ENCODE peak calls at places on chromosome 12, in four cellular contexts. D, V, P and F are unnamed samples.

GRCh38 chr12:20798561-20798960 is 11.9 kb upstream of the SLCO1B3 start:
- DNase-seq in D (no peak), V (no peak), P (no peak), F (no peak)

GRCh38 chr12:65055874-65056273 is 65.2 kb downstream of the WIF1 start:
- DNase-seq in D (no peak), V (no peak), P (no peak), F (no peak)

GRCh38 chr12:32532951-32533350 is 133.6 kb downstream of the FGD4 start:
- DNase-seq in D (no peak), V (no peak), P (no peak), F (no peak)

GRCh38 chr12:97267803-97268202 is 194.8 kb upstream of the RMST start:
- DNase-seq in D (no peak), V (no peak), P (no peak), F (no peak)

GRCh38 chr12:105562727-105563072 is 232.2 kb downstream of the C12orf75 start:
- DNase-seq in D (no peak), V (no peak), P (no peak), F (no peak)

GRCh38 chr12:120252071-120252906 is 13.2 kb downstream of the PXN start:
- DNase-seq in D (peak; percentile 50), V (peak; percentile 84), P (no peak), F (no peak)

GRCh38 chr12:26696613-26697092 is 136.3 kb downstream of the ITPR2 start:
- DNase-seq in D (no peak), V (no peak), P (no peak), F (no peak)

GRCh38 chr12:121532503-121533390 is 48.1 kb downstream of the KDM2B start:
- DNase-seq in D (no peak), V (no peak), P (peak; percentile 79), F (no peak)